ENCODE peak calls at places on chromosome 18, in seven cellular contexts. K, N, G, O, Y, S and T are unnamed samples.
A peak's percentile ranks its signal among the peaks of the same experiment; 100 is the strongest.

GRCh38 chr18:32930695-32931301 is 158.0 kb upstream of the KLHL14 start:
- DNase-seq in K (peak; percentile 27), N (no peak), G (peak; percentile 25), O (peak; percentile 59), Y (no peak), S (peak; percentile 69), T (peak; percentile 73)

GRCh38 chr18:68724021-68724420 is 9.1 kb upstream of the TMX3 start:
- DNase-seq in K (no peak), N (no peak), G (no peak), O (no peak), Y (no peak), S (no peak), T (no peak)

GRCh38 chr18:36509646-36510197 is 212.2 kb downstream of the FHOD3 start:
- DNase-seq in K (no peak), N (no peak), G (no peak), O (no peak), Y (no peak), S (no peak), T (no peak)

GRCh38 chr18:50097702-50098101 is 97.2 kb downstream of the MYO5B start:
- DNase-seq in K (no peak), N (no peak), G (no peak), O (no peak), Y (no peak), S (no peak), T (no peak)

GRCh38 chr18:78246041-78246440 is 733.6 kb upstream of the SALL3 start:
- DNase-seq in K (no peak), N (no peak), G (no peak), O (no peak), Y (no peak), S (no peak), T (no peak)

GRCh38 chr18:37565985-37566478 is 434 bp upstream of the CELF4 start:
- DNase-seq in K (peak; percentile 12), N (no peak), G (no peak), O (no peak), Y (no peak), S (peak; percentile 44), T (no peak)

GRCh38 chr18:8661754-8662573 is 43.4 kb upstream of the MTCL1 start:
- DNase-seq in K (peak; percentile 14), N (no peak), G (no peak), O (no peak), Y (no peak), S (peak; percentile 49), T (no peak)

GRCh38 chr18:22165603-22166069 is 3.8 kb upstream of the GATA6 start:
- DNase-seq in K (no peak), N (no peak), G (no peak), O (no peak), Y (no peak), S (no peak), T (no peak)

GRCh38 chr18:63564021-63564420 is 21.9 kb downstream of the SERPINB12 start:
- DNase-seq in K (no peak), N (no peak), G (no peak), O (no peak), Y (no peak), S (no peak), T (no peak)

GRCh38 chr18:63158676-63159291 is 160.8 kb downstream of the BCL2 start:
- DNase-seq in K (no peak), N (no peak), G (peak; percentile 58), O (peak; percentile 45), Y (no peak), S (no peak), T (no peak)

GRCh38 chr18:50967714-50968661 is at the start of gene ELAC1:
- DNase-seq in K (peak; percentile 82), N (peak; percentile 66), G (peak; percentile 69), O (peak; percentile 92), Y (peak; percentile 62), S (peak; percentile 80), T (peak; percentile 79)

GRCh38 chr18:79439201-79440023 is 43.7 kb downstream of the NFATC1 start:
- DNase-seq in K (no peak), N (no peak), G (no peak), O (no peak), Y (no peak), S (peak; percentile 54), T (no peak)

GRCh38 chr18:5600376-5601071 is 56.7 kb upstream of the EPB41L3 start:
- DNase-seq in K (no peak), N (peak; percentile 13), G (no peak), O (no peak), Y (no peak), S (peak; percentile 4), T (no peak)

GRCh38 chr18:45724591-45724990 is 610 bp downstream of the SLC14A1 start:
- DNase-seq in K (no peak), N (no peak), G (no peak), O (no peak), Y (no peak), S (no peak), T (no peak)

GRCh38 chr18:44107187-44107586 is 573.5 kb upstream of the SETBP1 start:
- DNase-seq in K (no peak), N (no peak), G (no peak), O (no peak), Y (no peak), S (peak; percentile 45), T (no peak)

GRCh38 chr18:6315556-6316331 is 99.0 kb downstream of the L3MBTL4 start:
- DNase-seq in K (peak; percentile 1), N (no peak), G (no peak), O (no peak), Y (no peak), S (no peak), T (no peak)

GRCh38 chr18:76528477-76529432 is 33.7 kb upstream of the ZNF516 start:
- DNase-seq in K (no peak), N (peak; percentile 9), G (no peak), O (no peak), Y (no peak), S (peak; percentile 63), T (peak; percentile 66)

GRCh38 chr18:44130365-44130942 is 550.2 kb upstream of the SETBP1 start:
- DNase-seq in K (peak; percentile 14), N (no peak), G (peak; percentile 18), O (peak; percentile 19), Y (peak; percentile 58), S (peak; percentile 42), T (no peak)

GRCh38 chr18:78672862-78673446 is 306.7 kb upstream of the SALL3 start:
- DNase-seq in K (no peak), N (no peak), G (no peak), O (no peak), Y (no peak), S (no peak), T (no peak)

GRCh38 chr18:41754332-41754731 is 200.7 kb upstream of the PIK3C3 start:
- DNase-seq in K (no peak), N (no peak), G (no peak), O (no peak), Y (no peak), S (no peak), T (no peak)

GRCh38 chr18:76767954-76768353 is 54.4 kb upstream of the ZNF236 start:
- DNase-seq in K (no peak), N (no peak), G (no peak), O (no peak), Y (no peak), S (no peak), T (no peak)

GRCh38 chr18:34647251-34647650 is 62.8 kb upstream of the DTNA start:
- DNase-seq in K (peak; percentile 39), N (no peak), G (no peak), O (no peak), Y (no peak), S (no peak), T (no peak)

GRCh38 chr18:26103579-26103978 is 13.2 kb upstream of the SS18 start:
- DNase-seq in K (peak; percentile 39), N (no peak), G (no peak), O (no peak), Y (peak; percentile 42), S (no peak), T (no peak)

GRCh38 chr18:985301-985700 is 80.6 kb downstream of the ADCYAP1 start:
- DNase-seq in K (no peak), N (no peak), G (no peak), O (no peak), Y (no peak), S (no peak), T (no peak)

GRCh38 chr18:35605686-35606417 is 24.3 kb downstream of the GALNT1 start:
- DNase-seq in K (no peak), N (no peak), G (no peak), O (no peak), Y (no peak), S (peak; percentile 45), T (no peak)

GRCh38 chr18:27860011-27860410 is 316.9 kb downstream of the CDH2 start:
- DNase-seq in K (no peak), N (no peak), G (no peak), O (no peak), Y (no peak), S (no peak), T (peak; percentile 3)

GRCh38 chr18:46148810-46149209 is 44.6 kb downstream of the HAUS1 start:
- DNase-seq in K (peak; percentile 66), N (peak; percentile 41), G (peak; percentile 45), O (peak; percentile 46), Y (peak; percentile 18), S (peak; percentile 56), T (peak; percentile 60)

GRCh38 chr18:48358868-48359267 is 50.3 kb downstream of the ZBTB7C start:
- DNase-seq in K (no peak), N (no peak), G (no peak), O (no peak), Y (no peak), S (no peak), T (no peak)

GRCh38 chr18:52869942-52870907 is 530.2 kb downstream of the DCC start:
- DNase-seq in K (peak; percentile 1), N (no peak), G (no peak), O (no peak), Y (no peak), S (no peak), T (no peak)

GRCh38 chr18:79917351-79918088 is 33.9 kb downstream of the SLC66A2 start:
- DNase-seq in K (no peak), N (no peak), G (no peak), O (peak; percentile 33), Y (no peak), S (no peak), T (no peak)

GRCh38 chr18:49094979-49095632 is 144.3 kb upstream of the SMAD7 start:
- DNase-seq in K (peak; percentile 4), N (peak; percentile 20), G (no peak), O (no peak), Y (no peak), S (peak; percentile 91), T (peak; percentile 91)

GRCh38 chr18:64410685-64411084 is 261.8 kb upstream of the LINC00305 start:
- DNase-seq in K (no peak), N (no peak), G (no peak), O (no peak), Y (no peak), S (no peak), T (no peak)

GRCh38 chr18:79937103-79937860 is 14.2 kb downstream of the SLC66A2 start:
- DNase-seq in K (no peak), N (no peak), G (no peak), O (no peak), Y (no peak), S (no peak), T (no peak)

GRCh38 chr18:60656563-60656962 is 284.0 kb upstream of the MC4R start:
- DNase-seq in K (no peak), N (no peak), G (no peak), O (no peak), Y (peak; percentile 62), S (no peak), T (no peak)

GRCh38 chr18:58882039-58882438 is 17.4 kb downstream of the ZNF532 start:
- DNase-seq in K (no peak), N (no peak), G (no peak), O (no peak), Y (no peak), S (no peak), T (no peak)

GRCh38 chr18:42174909-42175308 is 219.9 kb downstream of the PIK3C3 start:
- DNase-seq in K (no peak), N (no peak), G (no peak), O (no peak), Y (no peak), S (peak; percentile 34), T (no peak)

GRCh38 chr18:80108739-80109675 is at the start of gene ADNP2:
- DNase-seq in K (peak; percentile 97), N (peak; percentile 83), G (peak; percentile 83), O (peak; percentile 87), Y (peak; percentile 90), S (peak; percentile 96), T (peak; percentile 93)

GRCh38 chr18:77165489-77166415 is 33.2 kb upstream of the MBP start:
- DNase-seq in K (no peak), N (no peak), G (no peak), O (no peak), Y (no peak), S (peak; percentile 18), T (no peak)